ENCODE peak calls at places on chromosomes 5 and 9, in eight cellular contexts. F is PC-9, H is HFF-Myc, K is body of pancreas, Z is T-helper 17 cell, S is breast epithelium, O is frontal cortex, A is endothelial cell. J is an unnamed sample.
A peak's percentile ranks its signal among the peaks of the same experiment; 100 is the strongest.

GRCh38 chr9:96217358-96217755 is 84.6 kb downstream of the HSD17B3 start:
- DNase-seq in F (no peak), H (no peak), K (peak; percentile 15), Z (no peak), S (no peak), O (no peak), A (no peak), J (no peak)

GRCh38 chr5:168592014-168592368 is 12.8 kb upstream of the PANK3 start:
- DNase-seq in F (peak; percentile 26), H (no peak), K (peak; percentile 84), Z (no peak), S (peak; percentile 88), O (no peak), A (no peak), J (no peak)

GRCh38 chr5:80141147-80141671 is 106.1 kb downstream of the THBS4 start:
- DNase-seq in F (no peak), H (peak; percentile 74), K (peak; percentile 87), Z (no peak), S (peak; percentile 59), O (no peak), A (peak; percentile 62), J (no peak)

GRCh38 chr5:178836628-178837027 is 23.1 kb upstream of the ZNF354B start:
- DNase-seq in F (no peak), H (no peak), K (no peak), Z (no peak), S (no peak), O (no peak), A (no peak), J (no peak)

GRCh38 chr5:73375949-73376348 is 72.6 kb downstream of the FOXD1 start:
- DNase-seq in F (no peak), H (no peak), K (no peak), Z (no peak), S (no peak), O (no peak), A (no peak), J (no peak)

GRCh38 chr5:60672693-60673264 is 27.2 kb downstream of the DEPDC1B start:
- DNase-seq in F (no peak), H (no peak), K (no peak), Z (no peak), S (no peak), O (no peak), A (no peak), J (no peak)

GRCh38 chr5:54610197-54610898 is 92.8 kb downstream of the SNX18 start:
- DNase-seq in F (no peak), H (no peak), K (peak; percentile 19), Z (no peak), S (no peak), O (no peak), A (no peak), J (no peak)

GRCh38 chr5:157269165-157269671 is 3.3 kb downstream of the CYFIP2 start:
- DNase-seq in F (no peak), H (no peak), K (no peak), Z (no peak), S (no peak), O (no peak), A (no peak), J (no peak)

GRCh38 chr9:112162644-112163413 is 12.3 kb downstream of the SUSD1 start:
- DNase-seq in F (no peak), H (no peak), K (no peak), Z (no peak), S (no peak), O (no peak), A (no peak), J (no peak)

GRCh38 chr9:113621309-113621791 is 157.8 kb downstream of the RGS3 start:
- DNase-seq in F (no peak), H (peak; percentile 68), K (peak; percentile 67), Z (no peak), S (no peak), O (peak; percentile 58), A (peak; percentile 54), J (no peak)

GRCh38 chr9:114856942-114857315 is 51.1 kb upstream of the TNFSF15 start:
- DNase-seq in F (no peak), H (no peak), K (no peak), Z (no peak), S (no peak), O (no peak), A (no peak), J (no peak)

GRCh38 chr5:39217365-39218281 is 1.7 kb downstream of the FYB1 start:
- DNase-seq in F (peak; percentile 80), H (peak; percentile 76), K (peak; percentile 86), Z (peak; percentile 53), S (no peak), O (peak; percentile 53), A (peak; percentile 63), J (peak; percentile 33)

GRCh38 chr5:135095052-135095715 is 61.2 kb upstream of the PITX1 start:
- DNase-seq in F (no peak), H (no peak), K (no peak), Z (no peak), S (no peak), O (no peak), A (no peak), J (peak; percentile 59)

GRCh38 chr9:126959326-126959725 is 44.7 kb downstream of the RALGPS1 start:
- DNase-seq in F (no peak), H (no peak), K (no peak), Z (no peak), S (no peak), O (no peak), A (no peak), J (no peak)

GRCh38 chr5:64330728-64331231 is 165.1 kb downstream of the RNF180 start:
- DNase-seq in F (no peak), H (no peak), K (no peak), Z (no peak), S (no peak), O (no peak), A (no peak), J (no peak)

GRCh38 chr5:15992918-15993317 is 186.7 kb downstream of the MARCHF11 start:
- DNase-seq in F (no peak), H (no peak), K (no peak), Z (no peak), S (no peak), O (no peak), A (no peak), J (no peak)

GRCh38 chr9:18658764-18659705 is 185.1 kb downstream of the ADAMTSL1 start:
- DNase-seq in F (no peak), H (no peak), K (no peak), Z (no peak), S (no peak), O (no peak), A (no peak), J (no peak)

GRCh38 chr5:152427691-152428090 is 22.6 kb upstream of the NMUR2 start:
- DNase-seq in F (no peak), H (no peak), K (no peak), Z (no peak), S (no peak), O (no peak), A (no peak), J (no peak)

J was measured in C1 segment of cervical spinal cord.